ENCODE peak calls at places on chromosomes 4 and X, in four cellular contexts. N is mammary epithelial cell, D is endothelial cell of umbilical vein, Z is lower lobe of right lung. E is an unnamed sample.

GRCh38 chr4:74157116-74157742 is 689 bp upstream of the MTHFD2L start:
- DNase-seq in N (no peak), D (peak), Z (no peak), E (no peak)

GRCh38 chr4:48491514-48492176 is 1.6 kb downstream of the ZAR1 start:
- DNase-seq in N (no peak), D (no peak), Z (no peak), E (no peak)

GRCh38 chrX:104255465-104255864 is 732 bp upstream of the ESX1 start:
- DNase-seq in N (peak), D (peak), Z (no peak), E (no peak)

GRCh38 chr4:72557021-72557420 is 12.0 kb downstream of the ADAMTS3 start:
- DNase-seq in N (no peak), D (no peak), Z (no peak), E (no peak)

GRCh38 chr4:135777386-135777785 is 1575.8 kb upstream of the PABPC4L start:
- DNase-seq in N (no peak), D (no peak), Z (no peak), E (no peak)

GRCh38 chrX:18406531-18407266 is 18.7 kb upstream of the CDKL5 start:
- DNase-seq in N (no peak), D (no peak), Z (no peak), E (no peak)

GRCh38 chrX:102154900-102155805 is 624 bp downstream of the BEX5 start:
- DNase-seq in N (no peak), D (peak), Z (no peak), E (no peak)

GRCh38 chrX:31012509-31013025 is 59.3 kb downstream of the FTHL17 start:
- DNase-seq in N (no peak), D (no peak), Z (no peak), E (no peak)

GRCh38 chrX:110665636-110666035 is 130.0 kb downstream of the CHRDL1 start:
- DNase-seq in N (peak), D (no peak), Z (peak), E (no peak)

DNA sequence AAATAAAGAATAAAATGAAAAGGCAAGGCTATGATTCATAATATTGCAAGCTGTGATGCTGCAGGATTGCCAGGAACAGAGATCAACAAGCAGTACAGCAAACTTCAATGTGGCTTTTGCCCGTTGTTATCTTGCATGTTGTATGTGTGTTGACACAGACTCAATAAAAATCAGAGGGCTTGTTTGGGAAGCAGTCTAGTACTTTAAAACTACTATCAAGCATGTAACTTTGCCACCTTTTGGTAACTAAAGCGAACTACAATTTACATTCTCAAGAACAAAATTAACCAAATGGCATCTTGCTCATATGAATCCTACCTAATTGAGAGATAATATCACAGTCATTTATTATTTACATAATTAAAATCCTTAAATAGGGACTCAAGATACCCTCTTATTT is 79.8 kb upstream of the GPM6A start:
- DNase-seq in N (peak), D (no peak), Z (no peak), E (peak)
- TF ChIP-seq CTCF in N (peak), D (no peak), Z (no peak), E (peak)

DNA sequence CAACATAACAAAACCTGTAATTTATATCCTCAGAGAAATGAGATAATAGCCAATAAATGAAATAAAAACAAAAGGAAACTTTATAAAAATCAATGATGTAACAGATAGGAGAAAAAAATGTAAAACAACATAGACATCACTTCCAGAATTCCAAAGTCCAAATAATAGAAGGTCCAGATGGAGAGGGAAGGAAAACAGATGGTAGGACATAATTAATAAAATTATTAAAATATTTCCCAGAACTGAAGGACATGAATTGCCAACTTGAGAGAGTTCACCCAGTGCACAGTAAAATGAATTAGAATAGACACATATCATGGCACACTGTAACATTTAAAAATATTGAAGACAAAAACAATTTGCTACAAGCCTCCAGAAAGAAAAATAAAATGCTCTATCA is 226.6 kb downstream of the FSTL5 start:
- DNase-seq in N (no peak), D (no peak), Z (no peak), E (no peak)
- TF ChIP-seq CTCF in N (no peak), D (no peak), Z (no peak), E (no peak)

GRCh38 chr4:90641856-90642599 is 514.8 kb downstream of the CCSER1 start:
- DNase-seq in N (no peak), D (no peak), Z (no peak), E (no peak)
- TF ChIP-seq CTCF in N (peak), D (no peak), Z (no peak), E (no peak)

GRCh38 chrX:148049441-148049840 is 68.3 kb downstream of the FMR1NB start:
- DNase-seq in N (peak), D (peak), Z (no peak), E (peak)
- TF ChIP-seq CTCF in N (peak), D (no peak), Z (peak), E (peak)

GRCh38 chr4:157043131-157043530 is 32.8 kb upstream of the GLRB start:
- DNase-seq in N (peak), D (peak), Z (no peak), E (no peak)
- TF ChIP-seq CTCF in N (peak), D (no peak), Z (no peak), E (no peak)

GRCh38 chr4:7462509-7462971 is 27.8 kb upstream of the PSAPL1 start:
- DNase-seq in N (peak), D (no peak), Z (no peak), E (no peak)

GRCh38 chr4:7463584-7464258 is 29.0 kb upstream of the PSAPL1 start:
- DNase-seq in N (no peak), D (no peak), Z (no peak), E (no peak)

GRCh38 chr4:7460591-7460990 is 25.9 kb upstream of the PSAPL1 start:
- DNase-seq in N (no peak), D (no peak), Z (no peak), E (no peak)

GRCh38 chr4:7459471-7459870 is 24.7 kb upstream of the PSAPL1 start:
- DNase-seq in N (no peak), D (no peak), Z (no peak), E (no peak)

DNA sequence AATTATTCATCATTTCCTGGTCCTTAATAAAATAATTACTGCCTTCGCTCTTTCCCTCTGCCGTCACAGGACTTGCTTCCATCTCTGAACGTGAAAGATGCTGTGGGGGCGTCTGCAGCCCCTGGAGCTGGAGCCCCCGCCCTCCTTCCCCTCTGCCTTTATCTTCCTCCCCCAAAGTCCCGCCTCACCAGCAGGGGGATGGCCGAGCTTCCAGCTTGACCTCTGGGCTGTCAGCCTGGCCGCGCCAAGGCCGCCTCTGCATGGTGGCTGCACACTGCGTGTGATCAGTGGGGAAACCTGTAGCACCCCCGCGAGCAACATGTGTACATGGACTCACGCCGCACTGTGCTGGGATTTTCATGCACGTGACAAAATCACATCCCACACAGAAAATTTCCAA is 26.4 kb upstream of the PSAPL1 start:
- DNase-seq in N (no peak), D (no peak), Z (no peak), E (no peak)
- TF ChIP-seq CTCF in N (no peak), D (no peak), Z (no peak), E (no peak)

GRCh38 chr4:2799971-2800690 is 7.2 kb downstream of the SH3BP2 start:
- DNase-seq in N (no peak), D (no peak), Z (peak), E (no peak)
- TF ChIP-seq CTCF in N (peak), D (no peak), Z (no peak), E (peak)

GRCh38 chr4:86898562-86898961 is 6.3 kb upstream of the C4orf36 start:
- DNase-seq in N (no peak), D (peak), Z (no peak), E (no peak)
- TF ChIP-seq CTCF in N (peak), D (no peak), Z (no peak), E (peak)

GRCh38 chr4:155757745-155758265 is 1.0 kb upstream of the GUCY1B1 start:
- DNase-seq in N (no peak), D (no peak), Z (no peak), E (no peak)

GRCh38 chr4:155761916-155762315 is 3.1 kb downstream of the GUCY1B1 start:
- DNase-seq in N (no peak), D (no peak), Z (no peak), E (no peak)

GRCh38 chr4:155761047-155761446 is 2.2 kb downstream of the GUCY1B1 start:
- DNase-seq in N (no peak), D (no peak), Z (no peak), E (no peak)

GRCh38 chr4:155759372-155760252 is 791 bp downstream of the GUCY1B1 start:
- DNase-seq in N (peak), D (peak), Z (peak), E (peak)

GRCh38 chr4:155758500-155759371 is at the start of gene GUCY1B1:
- DNase-seq in N (peak), D (peak), Z (peak), E (peak)
- TF ChIP-seq CTCF in N (peak), D (peak), Z (peak), E (no peak)

GRCh38 chrX:6432211-6432610 is 102.7 kb downstream of the VCX3A start:
- DNase-seq in N (no peak), D (no peak), Z (no peak), E (no peak)
- TF ChIP-seq CTCF in N (no peak), D (no peak), Z (no peak), E (no peak)